ENCODE peak calls at places on chromosomes 16 and 17, in nine cellular contexts. O is tibial nerve; T is hepatocyte; C is aorta; P is effector memory CD4-positive, alpha-beta T cell; A is left lung; M is CD4-positive, CD25-positive, alpha-beta regulatory T cell; V is thoracic aorta; G is GM23338. S is an unnamed sample.

GRCh38 chr16:15782573-15783365 is 74.1 kb downstream of the MYH11 start:
- DNase-seq in C (peak; percentile 58), P (no peak), G (peak; percentile 32), V (no peak), O (no peak), M (no peak), T (no peak), A (no peak), S (peak; percentile 32)

GRCh38 chr17:75654176-75654575 is 12.8 kb downstream of the RECQL5 start:
- DNase-seq in G (no peak), P (no peak), A (no peak), T (no peak), V (no peak), M (no peak), C (no peak), O (no peak), S (no peak)

GRCh38 chr17:81460856-81461460 is 51.6 kb downstream of the ACTG1 start:
- DNase-seq in T (no peak), C (no peak), P (no peak), O (no peak), G (no peak), A (peak; percentile 94), V (no peak), M (no peak), S (no peak)

GRCh38 chr16:26598061-26598460 is 468.7 kb upstream of the C16orf82 start:
- DNase-seq in P (peak; percentile 30), C (no peak), T (peak; percentile 10), V (no peak), G (no peak), O (no peak), M (peak; percentile 76), A (no peak), S (no peak)

GRCh38 chr16:54052271-54052670 is 234.3 kb downstream of the IRX3 start:
- DNase-seq in P (no peak), M (no peak), T (no peak), V (no peak), C (no peak), A (no peak), O (no peak), G (no peak), S (no peak)

GRCh38 chr16:23288726-23289512 is 13.2 kb upstream of the SCNN1B start:
- DNase-seq in C (no peak), P (no peak), T (no peak), G (no peak), A (no peak), M (no peak), O (no peak), V (no peak), S (no peak)

GRCh38 chr17:1082579-1082978 is 85.7 kb downstream of the TIMM22 start:
- DNase-seq in G (no peak), M (no peak), O (no peak), P (no peak), T (no peak), V (no peak), A (peak; percentile 51), C (no peak), S (no peak)

GRCh38 chr17:7226721-7227710 is 7.3 kb downstream of the ACADVL start:
- DNase-seq in O (no peak), P (no peak), T (no peak), M (no peak), C (no peak), G (no peak), A (no peak), V (no peak), S (no peak)

GRCh38 chr17:56604691-56605090 is 11.2 kb downstream of the NOG start:
- DNase-seq in A (no peak), M (no peak), T (no peak), V (no peak), G (no peak), C (no peak), O (no peak), P (no peak), S (no peak)

GRCh38 chr16:8712589-8713361 is 38.4 kb downstream of the ABAT start:
- DNase-seq in T (peak; percentile 27), A (no peak), O (no peak), G (peak; percentile 82), M (no peak), C (no peak), P (no peak), V (no peak), S (peak; percentile 58)

GRCh38 chr17:8137645-8138342 is 13.9 kb upstream of the HES7 start:
- DNase-seq in G (no peak), T (peak; percentile 16), C (peak; percentile 68), P (no peak), M (no peak), A (peak; percentile 47), O (no peak), V (no peak), S (no peak)

GRCh38 chr17:20121359-20122235 is 112.4 kb downstream of the SPECC1 start:
- DNase-seq in P (peak; percentile 26), A (no peak), O (peak; percentile 26), M (peak; percentile 66), C (peak; percentile 82), T (peak; percentile 71), V (peak; percentile 38), G (peak; percentile 87), S (peak; percentile 53)

GRCh38 chr16:66291833-66292232 is 74.7 kb upstream of the CDH5 start:
- DNase-seq in V (no peak), P (no peak), C (no peak), G (no peak), M (no peak), T (no peak), A (no peak), O (no peak), S (no peak)

GRCh38 chr16:27642753-27643152 is 92.8 kb downstream of the KATNIP start:
- DNase-seq in G (peak; percentile 64), C (no peak), O (no peak), A (no peak), V (no peak), M (no peak), P (no peak), T (no peak), S (peak; percentile 18)

GRCh38 chr17:50637829-50638571 is 3.3 kb downstream of the ABCC3 start:
- DNase-seq in C (peak; percentile 31), O (no peak), T (no peak), P (no peak), G (no peak), M (no peak), V (no peak), A (peak; percentile 21), S (no peak)
- H3K4me3 ChIP-seq in C (no peak overlapping the region), O (no peak overlapping the region), T (no peak overlapping the region), P (no peak overlapping the region), G (no peak overlapping the region), M (no peak overlapping the region), V (no peak overlapping the region), A (no peak overlapping the region), S (no peak overlapping the region)

GRCh38 chr16:68186877-68187276 is 49.0 kb downstream of the ESRP2 start:
- DNase-seq in T (no peak), A (no peak), P (no peak), C (no peak), V (no peak), M (no peak), G (no peak), O (no peak), S (no peak)

GRCh38 chr16:68190099-68190498 is 45.8 kb downstream of the ESRP2 start:
- DNase-seq in P (no peak), V (no peak), O (no peak), A (no peak), T (no peak), G (no peak), C (no peak), M (no peak), S (no peak)

GRCh38 chr16:68188170-68188569 is 47.8 kb downstream of the ESRP2 start:
- DNase-seq in V (no peak), A (no peak), M (no peak), C (no peak), G (no peak), O (no peak), T (no peak), P (no peak), S (no peak)

GRCh38 chr16:68190745-68191510 is 45.0 kb downstream of the ESRP2 start:
- DNase-seq in T (no peak), G (no peak), A (no peak), P (no peak), C (no peak), M (no peak), V (no peak), O (no peak), S (no peak)

DNA sequence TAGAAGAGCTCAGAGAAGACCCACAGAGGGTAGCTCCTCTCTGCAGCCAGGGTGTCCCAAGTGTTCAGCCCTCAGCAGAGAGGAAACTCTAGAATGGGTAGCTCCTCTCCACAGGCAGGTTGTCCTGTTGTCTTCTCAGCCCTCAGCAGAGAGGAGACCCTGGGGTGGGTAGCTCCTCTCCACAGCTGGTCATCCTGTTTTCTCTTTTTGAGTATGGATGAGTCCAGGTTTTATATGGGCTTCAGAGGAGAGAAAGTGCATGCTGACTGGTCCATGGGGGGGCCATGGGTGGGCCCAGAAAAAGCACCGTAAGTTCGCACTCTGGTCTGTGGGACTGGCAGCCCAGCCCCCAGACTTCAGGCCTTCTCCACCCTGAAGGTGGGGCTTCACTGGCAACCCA is 48.4 kb downstream of the ESRP2 start:
- DNase-seq in A (no peak), T (no peak), P (no peak), G (no peak), O (no peak), V (no peak), M (no peak), C (no peak), S (no peak)
- H3K4me1 ChIP-seq in A (no peaks in the 10 kb centered on the region), T (no peaks in the 10 kb centered on the region), P (no peaks in the 10 kb centered on the region), G (no peaks in the 10 kb centered on the region), O (no peaks in the 10 kb centered on the region), V (no peaks in the 10 kb centered on the region), M (no peaks in the 10 kb centered on the region), C (no peaks in the 10 kb centered on the region), S (no peaks in the 10 kb centered on the region)

DNA sequence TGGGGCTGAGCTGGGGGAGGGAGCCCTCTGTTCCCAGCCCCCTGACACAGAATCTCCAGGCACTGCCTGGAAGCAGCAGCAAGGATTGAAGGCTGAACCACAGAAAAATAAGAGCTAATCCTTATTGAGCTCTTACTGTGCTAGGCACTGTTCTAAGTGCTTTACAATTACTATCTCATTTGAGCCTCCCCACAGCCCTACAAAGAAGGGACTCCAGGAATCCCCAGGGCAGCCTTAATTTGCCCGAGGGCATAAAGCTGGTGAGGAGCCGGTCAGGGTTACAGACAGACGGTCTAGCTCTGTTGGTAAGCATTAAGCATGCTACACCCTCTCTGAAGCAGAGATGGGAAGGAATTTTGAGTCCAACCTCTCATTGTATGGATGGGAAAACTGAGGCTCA is 7.0 kb downstream of the SAMD14 start:
- DNase-seq in A (no peak), M (no peak), G (no peak), O (no peak), V (no peak), P (no peak), C (no peak), T (no peak), S (peak; percentile 81)
- H3K4me3 ChIP-seq in A (no peak overlapping the region), M (no peak overlapping the region), G (no peak overlapping the region), O (no peak overlapping the region), V (no peak overlapping the region), P (no peak overlapping the region), C (no peak overlapping the region), T (no peak overlapping the region), S (no peak overlapping the region)

DNA sequence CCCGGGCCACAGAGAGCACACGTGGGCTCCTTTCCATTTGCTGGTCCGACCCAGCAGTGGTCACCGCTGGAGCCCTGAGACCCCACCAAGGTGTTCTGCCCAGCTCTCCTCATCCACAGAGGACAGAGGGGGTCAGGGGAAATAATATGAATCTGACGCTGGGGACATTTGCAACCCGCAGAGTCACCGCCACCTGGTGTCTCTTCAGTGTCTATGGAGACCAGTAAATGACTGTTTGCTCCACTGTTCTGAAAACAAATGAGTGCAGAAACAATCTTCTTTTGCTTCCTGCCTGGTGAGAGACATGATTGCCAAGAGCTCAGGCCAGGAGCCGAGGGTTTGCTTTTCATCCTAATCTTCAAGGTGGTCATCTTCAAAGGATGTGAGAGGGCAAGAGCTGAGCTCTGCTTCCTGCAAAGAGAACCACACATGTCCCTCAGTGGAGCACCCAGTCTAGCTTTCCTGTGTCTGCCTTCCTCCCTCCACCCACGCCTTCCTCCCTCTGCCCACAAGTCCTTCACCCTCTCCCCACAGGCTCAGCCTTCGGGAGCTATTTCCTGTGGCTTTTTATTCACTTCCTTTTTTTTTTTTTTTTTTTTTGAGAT is 14.7 kb upstream of the KLHDC4 start:
- DNase-seq in M (no peak), V (no peak), A (no peak), T (no peak), C (no peak), G (no peak), O (no peak), P (peak; percentile 44), S (peak; percentile 94)
- H3K4me1 ChIP-seq in M (peaks cover 38% of the 10 kb centered on the region), V (peaks cover 18% of the 10 kb centered on the region), A (peaks cover 3% of the 10 kb centered on the region), T (peaks cover 12% of the 10 kb centered on the region), C (no peaks in the 10 kb centered on the region), G (peaks cover 9% of the 10 kb centered on the region), O (no peaks in the 10 kb centered on the region), P (peaks cover 25% of the 10 kb centered on the region), S (peaks cover 45% of the 10 kb centered on the region)